ENCODE peak calls at places on chromosomes 3 and 15, in six cellular contexts. I is lower lobe of right lung, J is GM20000, D is upper lobe of right lung, M is cardiac fibroblast, H is Panc1. Z is an unnamed sample.
A peak's percentile ranks its signal among the peaks of the same experiment; 100 is the strongest.

GRCh38 chr3:64311424-64311920 is 86.2 kb upstream of the PRICKLE2 start:
- DNase-seq in J (no peak), H (no peak), D (no peak), M (peak; percentile 45), I (no peak), Z (no peak)

GRCh38 chr3:4643904-4644547 is 150.9 kb downstream of the ITPR1 start:
- DNase-seq in D (no peak), I (no peak), J (no peak), H (no peak), M (no peak), Z (no peak)

GRCh38 chr3:61637088-61638051 is 76.0 kb downstream of the PTPRG start:
- DNase-seq in J (peak; percentile 12), H (no peak), M (peak; percentile 64), I (no peak), D (no peak), Z (no peak)

GRCh38 chr3:17195856-17196604 is 311.3 kb downstream of the PLCL2 start:
- DNase-seq in D (no peak), H (no peak), J (peak; percentile 48), I (no peak), M (peak; percentile 61), Z (no peak)

GRCh38 chr3:147915057-147915456 is 505.9 kb downstream of the ZIC1 start:
- DNase-seq in H (no peak), M (no peak), J (no peak), D (no peak), I (no peak), Z (no peak)

GRCh38 chr15:52857471-52857870 is 67.3 kb upstream of the ONECUT1 start:
- DNase-seq in D (no peak), M (no peak), H (no peak), I (no peak), J (no peak), Z (no peak)

GRCh38 chr3:40621252-40621651 is 96.5 kb downstream of the ZNF621 start:
- DNase-seq in I (no peak), D (no peak), J (no peak), M (no peak), H (no peak), Z (no peak)

GRCh38 chr3:146203761-146204160 is 42.8 kb upstream of the PLOD2 start:
- DNase-seq in M (no peak), I (no peak), D (no peak), J (no peak), H (no peak), Z (no peak)

GRCh38 chr3:42269647-42270046 is 3.7 kb upstream of the CCK start:
- DNase-seq in H (no peak), J (no peak), D (no peak), M (no peak), I (no peak), Z (no peak)

GRCh38 chr3:52004158-52004787 is 8.6 kb upstream of the RPL29 start:
- DNase-seq in J (no peak), D (no peak), H (no peak), I (no peak), M (peak; percentile 72), Z (no peak)
- TF ChIP-seq CTCF in J (no peak), D (peak; percentile 41), H (peak; percentile 74), I (peak; percentile 55), M (peak; percentile 72), Z (no peak)

GRCh38 chr15:86935841-86936240 is 856.2 kb downstream of the AGBL1 start:
- DNase-seq in J (no peak), M (no peak), I (no peak), H (no peak), D (no peak), Z (no peak)
- TF ChIP-seq CTCF in J (no peak), M (no peak), I (no peak), H (no peak), D (no peak), Z (no peak)

GRCh38 chr3:52299815-52300611 is 12.4 kb downstream of the GLYCTK start:
- DNase-seq in I (peak; percentile 64), D (peak; percentile 79), M (peak; percentile 45), H (no peak), J (peak; percentile 41), Z (no peak)
- TF ChIP-seq CTCF in I (peak; percentile 28), D (peak; percentile 34), M (peak; percentile 21), H (no peak), J (no peak), Z (peak; percentile 59)

GRCh38 chr3:55823829-55824228 is 336.7 kb upstream of the WNT5A start:
- DNase-seq in D (no peak), H (no peak), M (no peak), J (no peak), I (no peak), Z (no peak)

GRCh38 chr3:55828712-55829111 is 341.6 kb upstream of the WNT5A start:
- DNase-seq in M (no peak), I (no peak), H (no peak), J (no peak), D (no peak), Z (no peak)

GRCh38 chr3:55826097-55826496 is 339.0 kb upstream of the WNT5A start:
- DNase-seq in J (no peak), I (no peak), D (no peak), M (no peak), H (no peak), Z (no peak)

GRCh38 chr3:55824406-55824805 is 337.3 kb upstream of the WNT5A start:
- DNase-seq in H (no peak), M (no peak), I (no peak), D (no peak), J (no peak), Z (no peak)

GRCh38 chr3:55826731-55827496 is 339.8 kb upstream of the WNT5A start:
- DNase-seq in D (no peak), J (no peak), M (peak; percentile 30), I (no peak), H (no peak), Z (no peak)
- TF ChIP-seq CTCF in D (no peak), J (no peak), M (no peak), I (no peak), H (no peak), Z (no peak)

DNA sequence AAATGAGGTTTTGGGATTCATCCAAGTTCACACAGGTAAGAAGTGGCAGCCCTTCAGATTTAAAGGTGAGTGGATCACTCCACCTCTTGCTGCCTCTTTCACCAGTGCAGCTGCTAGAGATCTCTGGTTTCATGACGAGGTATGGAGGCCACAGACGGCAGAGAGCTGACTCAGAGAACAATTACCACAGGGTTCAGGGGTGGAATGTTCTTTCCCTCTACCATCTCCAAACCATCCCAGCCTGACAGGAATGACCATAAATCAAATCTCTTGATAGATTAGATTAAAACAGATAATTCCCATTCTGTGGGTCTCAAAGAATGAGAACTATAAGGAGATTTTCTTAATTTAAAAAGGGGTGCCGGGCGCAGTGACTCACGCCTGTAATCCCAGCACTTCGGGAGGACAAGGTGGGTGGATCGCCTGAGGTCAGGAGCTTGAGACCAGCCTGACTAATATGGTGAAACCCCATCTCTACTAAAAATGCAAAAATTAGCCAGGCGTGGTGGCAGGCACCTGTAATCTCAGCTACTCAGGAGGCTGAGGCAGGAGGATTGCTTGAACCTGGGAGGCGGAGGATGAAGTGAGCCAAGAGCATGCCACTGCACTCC is 174.2 kb upstream of the ATP11B start:
- DNase-seq in J (no peak), M (peak; percentile 2), D (no peak), H (no peak), I (no peak), Z (no peak)
- TF ChIP-seq CTCF in J (no peak), M (no peak), D (no peak), H (no peak), I (no peak), Z (no peak)

DNA sequence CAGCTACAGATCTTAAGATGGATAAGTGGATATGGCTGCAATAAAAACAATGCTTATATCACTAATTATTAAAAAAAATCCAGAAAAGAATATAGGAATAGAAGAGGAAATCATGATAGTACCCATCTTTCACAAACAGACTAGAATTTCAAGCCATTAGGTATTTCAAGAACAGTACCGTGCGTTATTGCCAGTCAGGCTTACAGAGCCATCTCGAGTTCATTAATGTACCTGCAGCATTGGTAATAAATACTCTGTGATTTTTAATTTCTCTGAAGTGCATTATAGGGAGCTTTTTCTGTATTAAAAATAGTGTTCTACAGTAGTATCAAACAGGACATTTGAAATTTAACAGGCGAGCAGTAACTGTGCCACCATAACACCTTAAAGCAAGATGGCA is 35.7 kb downstream of the ST3GAL6 start:
- DNase-seq in H (no peak), M (no peak), D (no peak), I (no peak), J (no peak), Z (no peak)
- TF ChIP-seq CTCF in H (no peak), M (no peak), D (no peak), I (no peak), J (no peak), Z (no peak)